ENCODE peak calls at places on chromosomes 13 and 19, in five cellular contexts. One of them, this sample, is unnamed.

GRCh38 chr19:29687244-29687896 is 22.1 kb downstream of the PLEKHF1 start:
- DNase-seq in PC-3: peak; percentile 55
- DNase-seq in cardiac fibroblast: peak; percentile 96
- DNase-seq in MM.1S: no peak
- DNase-seq in fibroblast of lung: peak; percentile 99
- DNase-seq in this sample: no peak

GRCh38 chr13:75495938-75496337 is 14.0 kb upstream of the TBC1D4 start:
- DNase-seq in PC-3: no peak
- DNase-seq in cardiac fibroblast: peak; percentile 89
- DNase-seq in MM.1S: no peak
- DNase-seq in fibroblast of lung: peak; percentile 96
- DNase-seq in this sample: no peak

GRCh38 chr19:16637535-16637934 is 9.5 kb upstream of the MED26 start:
- DNase-seq in PC-3: no peak
- DNase-seq in cardiac fibroblast: no peak
- DNase-seq in MM.1S: no peak
- DNase-seq in fibroblast of lung: no peak
- DNase-seq in this sample: no peak

GRCh38 chr13:103692442-103692841 is 626.2 kb upstream of the SLC10A2 start:
- DNase-seq in PC-3: no peak
- DNase-seq in cardiac fibroblast: no peak
- DNase-seq in MM.1S: no peak
- DNase-seq in fibroblast of lung: no peak
- DNase-seq in this sample: no peak

GRCh38 chr13:20702945-20703784 is at the start of gene IL17D:
- DNase-seq in PC-3: no peak
- DNase-seq in cardiac fibroblast: no peak
- DNase-seq in MM.1S: peak; percentile 32
- DNase-seq in fibroblast of lung: no peak
- DNase-seq in this sample: peak; percentile 55

GRCh38 chr13:41611385-41611784 is 154.0 kb downstream of the RGCC start:
- DNase-seq in PC-3: no peak
- DNase-seq in cardiac fibroblast: no peak
- DNase-seq in MM.1S: no peak
- DNase-seq in fibroblast of lung: no peak
- DNase-seq in this sample: no peak

GRCh38 chr13:109389456-109389855 is 396.9 kb downstream of the IRS2 start:
- DNase-seq in PC-3: no peak
- DNase-seq in cardiac fibroblast: no peak
- DNase-seq in MM.1S: no peak
- DNase-seq in fibroblast of lung: peak; percentile 68
- DNase-seq in this sample: no peak

GRCh38 chr19:45800009-45800553 is 7.4 kb upstream of the DMWD start:
- DNase-seq in PC-3: no peak
- DNase-seq in cardiac fibroblast: peak; percentile 54
- DNase-seq in MM.1S: no peak
- DNase-seq in fibroblast of lung: peak; percentile 64
- DNase-seq in this sample: no peak

GRCh38 chr19:28049875-28050274 is 1163.1 kb downstream of the UQCRFS1 start:
- DNase-seq in PC-3: no peak
- DNase-seq in cardiac fibroblast: no peak
- DNase-seq in MM.1S: no peak
- DNase-seq in fibroblast of lung: no peak
- DNase-seq in this sample: no peak

GRCh38 chr13:82344867-82345266 is 1537.4 kb downstream of the SLITRK1 start:
- DNase-seq in PC-3: no peak
- DNase-seq in cardiac fibroblast: no peak
- DNase-seq in MM.1S: no peak
- DNase-seq in fibroblast of lung: no peak
- DNase-seq in this sample: no peak

GRCh38 chr13:98869408-98870090 is 108.3 kb downstream of the DOCK9 start:
- DNase-seq in PC-3: peak; percentile 5
- DNase-seq in cardiac fibroblast: peak; percentile 24
- DNase-seq in MM.1S: no peak
- DNase-seq in fibroblast of lung: no peak
- DNase-seq in this sample: peak; percentile 30

GRCh38 chr19:15048885-15049541 is at the start of gene CASP14:
- DNase-seq in PC-3: peak; percentile 80
- DNase-seq in cardiac fibroblast: no peak
- DNase-seq in MM.1S: no peak
- DNase-seq in fibroblast of lung: no peak
- DNase-seq in this sample: no peak

GRCh38 chr13:40665754-40666057 is 735 bp downstream of the FOXO1 start:
- DNase-seq in PC-3: peak; percentile 13
- DNase-seq in cardiac fibroblast: no peak
- DNase-seq in MM.1S: peak; percentile 23
- DNase-seq in fibroblast of lung: peak; percentile 47
- DNase-seq in this sample: no peak

GRCh38 chr19:389935-390289 is 19.0 kb downstream of the C2CD4C start:
- DNase-seq in PC-3: no peak
- DNase-seq in cardiac fibroblast: no peak
- DNase-seq in MM.1S: no peak
- DNase-seq in fibroblast of lung: no peak
- DNase-seq in this sample: no peak

GRCh38 chr13:27466513-27466912 is 16.1 kb upstream of the MTIF3 start:
- DNase-seq in PC-3: no peak
- DNase-seq in cardiac fibroblast: no peak
- DNase-seq in MM.1S: no peak
- DNase-seq in fibroblast of lung: no peak
- DNase-seq in this sample: no peak

GRCh38 chr19:4624733-4625362 is 14.5 kb upstream of the TNFAIP8L1 start:
- DNase-seq in PC-3: peak; percentile 49
- DNase-seq in cardiac fibroblast: peak; percentile 40
- DNase-seq in MM.1S: no peak
- DNase-seq in fibroblast of lung: no peak
- DNase-seq in this sample: peak; percentile 35
- TF ChIP-seq CTCF in PC-3: peak; percentile 63
- TF ChIP-seq CTCF in cardiac fibroblast: peak; percentile 40
- TF ChIP-seq CTCF in MM.1S: peak; percentile 37
- TF ChIP-seq CTCF in fibroblast of lung: no peak
- TF ChIP-seq CTCF in this sample: peak; percentile 9

GRCh38 chr19:13774217-13775191 is at the start of gene C19orf53:
- DNase-seq in PC-3: peak; percentile 96
- DNase-seq in cardiac fibroblast: peak; percentile 93
- DNase-seq in MM.1S: peak; percentile 95
- DNase-seq in fibroblast of lung: peak; percentile 93
- DNase-seq in this sample: peak; percentile 94
- TF ChIP-seq CTCF in PC-3: no peak
- TF ChIP-seq CTCF in cardiac fibroblast: no peak
- TF ChIP-seq CTCF in MM.1S: no peak
- TF ChIP-seq CTCF in fibroblast of lung: no peak
- TF ChIP-seq CTCF in this sample: no peak

GRCh38 chr13:53007872-53008271 is 20.7 kb upstream of the OLFM4 start:
- DNase-seq in PC-3: no peak
- DNase-seq in cardiac fibroblast: no peak
- DNase-seq in MM.1S: no peak
- DNase-seq in fibroblast of lung: no peak
- DNase-seq in this sample: no peak

GRCh38 chr13:53001444-53001843 is 27.2 kb upstream of the OLFM4 start:
- DNase-seq in PC-3: no peak
- DNase-seq in cardiac fibroblast: no peak
- DNase-seq in MM.1S: no peak
- DNase-seq in fibroblast of lung: no peak
- DNase-seq in this sample: no peak

GRCh38 chr13:53005631-53006030 is 23.0 kb upstream of the OLFM4 start:
- DNase-seq in PC-3: no peak
- DNase-seq in cardiac fibroblast: no peak
- DNase-seq in MM.1S: no peak
- DNase-seq in fibroblast of lung: no peak
- DNase-seq in this sample: no peak

GRCh38 chr13:53001871-53002270 is 26.7 kb upstream of the OLFM4 start:
- DNase-seq in PC-3: no peak
- DNase-seq in cardiac fibroblast: no peak
- DNase-seq in MM.1S: no peak
- DNase-seq in fibroblast of lung: no peak
- DNase-seq in this sample: no peak

DNA sequence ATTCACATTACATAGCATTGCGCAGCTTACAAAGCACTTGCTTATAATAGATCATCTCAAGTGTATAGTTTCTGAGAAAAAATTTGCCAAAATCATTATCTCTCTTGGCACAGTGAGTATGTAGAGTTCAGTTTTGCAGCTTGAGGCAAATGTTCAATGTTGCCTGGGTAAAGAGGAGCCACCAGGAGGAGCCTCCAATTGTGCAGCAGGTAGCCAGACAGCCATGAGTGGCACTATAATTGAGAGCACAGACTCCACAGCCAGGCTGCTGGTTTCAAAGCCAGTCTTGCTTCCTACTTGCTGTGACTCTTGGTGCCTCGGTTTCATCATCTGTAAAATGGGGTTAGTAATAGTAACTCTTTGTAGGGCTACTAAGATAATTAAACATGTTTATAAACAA is 24.0 kb upstream of the OLFM4 start:
- DNase-seq in PC-3: no peak
- DNase-seq in cardiac fibroblast: no peak
- DNase-seq in MM.1S: no peak
- DNase-seq in fibroblast of lung: no peak
- DNase-seq in this sample: no peak
- TF ChIP-seq CTCF in PC-3: no peak
- TF ChIP-seq CTCF in cardiac fibroblast: no peak
- TF ChIP-seq CTCF in MM.1S: no peak
- TF ChIP-seq CTCF in fibroblast of lung: no peak
- TF ChIP-seq CTCF in this sample: no peak

GRCh38 chr19:51901860-51902259 is 3.0 kb downstream of the ZNF649 start:
- DNase-seq in PC-3: no peak
- DNase-seq in cardiac fibroblast: no peak
- DNase-seq in MM.1S: no peak
- DNase-seq in fibroblast of lung: no peak
- DNase-seq in this sample: no peak
- TF ChIP-seq CTCF in PC-3: no peak
- TF ChIP-seq CTCF in cardiac fibroblast: no peak
- TF ChIP-seq CTCF in MM.1S: no peak
- TF ChIP-seq CTCF in fibroblast of lung: no peak
- TF ChIP-seq CTCF in this sample: no peak